ENCODE peak calls at places on chromosomes 4 and X, in six cellular contexts. U is endodermal cell, N is fibroblast of the aortic adventitia, F is pancreas, A is RWPE1, W is mesothelial cell of epicardium. Q is an unnamed sample.

GRCh38 chr4:96913437-96914075 is 1073.7 kb downstream of the PDHA2 start:
- DNase-seq in U (no peak), N (no peak), F (no peak), A (no peak), W (no peak), Q (peak)

GRCh38 chrX:107324493-107325310 is 118.3 kb downstream of the DNAAF6 start:
- DNase-seq in U (peak), N (peak), F (peak), A (peak), W (peak), Q (peak)

GRCh38 chr4:48546336-48546735 is 56.3 kb downstream of the ZAR1 start:
- DNase-seq in U (peak), N (peak), F (no peak), A (peak), W (no peak), Q (peak)

GRCh38 chr4:95044204-95044848 is 286.6 kb downstream of the BMPR1B start:
- DNase-seq in U (no peak), N (no peak), F (no peak), A (no peak), W (no peak), Q (no peak)

GRCh38 chr4:7140692-7141069 is 51.7 kb upstream of the SORCS2 start:
- DNase-seq in U (no peak), N (no peak), F (no peak), A (no peak), W (no peak), Q (no peak)

GRCh38 chrX:136933617-136934145 is 53.2 kb upstream of the RBMX start:
- DNase-seq in U (no peak), N (no peak), F (no peak), A (no peak), W (no peak), Q (no peak)

GRCh38 chrX:9071031-9071650 is 37.2 kb upstream of the FAM9B start:
- DNase-seq in U (no peak), N (peak), F (no peak), A (no peak), W (no peak), Q (no peak)

GRCh38 chrX:15855562-15856256 is 1.1 kb upstream of the AP1S2 start:
- DNase-seq in U (no peak), N (no peak), F (no peak), A (no peak), W (no peak), Q (peak)

GRCh38 chr4:11424000-11424399 is 4.7 kb downstream of the HS3ST1 start:
- DNase-seq in U (peak), N (peak), F (no peak), A (peak), W (no peak), Q (no peak)

GRCh38 chr4:138241281-138242075 is 671 bp downstream of the SLC7A11 start:
- DNase-seq in U (peak), N (peak), F (peak), A (peak), W (no peak), Q (no peak)

DNA sequence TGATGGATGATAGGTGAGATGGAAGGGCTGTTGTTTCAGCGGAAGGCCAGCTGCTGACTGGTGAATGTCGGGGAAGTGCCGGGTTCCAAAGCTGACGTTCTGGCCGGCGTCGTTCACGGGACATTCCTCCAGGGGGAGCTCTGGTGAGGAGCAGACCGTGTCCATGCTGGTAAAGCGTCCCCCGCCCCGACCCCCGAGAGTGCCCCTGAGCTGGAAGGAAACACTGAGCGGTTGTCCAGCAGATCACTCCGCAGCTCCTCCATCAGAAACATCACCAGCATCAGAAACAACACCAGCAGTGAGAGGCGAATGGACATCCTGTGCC is 18.6 kb upstream of the ADRA2C start:
- DNase-seq in U (peak), N (no peak), F (no peak), A (no peak), W (no peak), Q (no peak)
- TF ChIP-seq CTCF in U (peak), N (peak), F (no peak), A (no peak), W (peak), Q (peak)

DNA sequence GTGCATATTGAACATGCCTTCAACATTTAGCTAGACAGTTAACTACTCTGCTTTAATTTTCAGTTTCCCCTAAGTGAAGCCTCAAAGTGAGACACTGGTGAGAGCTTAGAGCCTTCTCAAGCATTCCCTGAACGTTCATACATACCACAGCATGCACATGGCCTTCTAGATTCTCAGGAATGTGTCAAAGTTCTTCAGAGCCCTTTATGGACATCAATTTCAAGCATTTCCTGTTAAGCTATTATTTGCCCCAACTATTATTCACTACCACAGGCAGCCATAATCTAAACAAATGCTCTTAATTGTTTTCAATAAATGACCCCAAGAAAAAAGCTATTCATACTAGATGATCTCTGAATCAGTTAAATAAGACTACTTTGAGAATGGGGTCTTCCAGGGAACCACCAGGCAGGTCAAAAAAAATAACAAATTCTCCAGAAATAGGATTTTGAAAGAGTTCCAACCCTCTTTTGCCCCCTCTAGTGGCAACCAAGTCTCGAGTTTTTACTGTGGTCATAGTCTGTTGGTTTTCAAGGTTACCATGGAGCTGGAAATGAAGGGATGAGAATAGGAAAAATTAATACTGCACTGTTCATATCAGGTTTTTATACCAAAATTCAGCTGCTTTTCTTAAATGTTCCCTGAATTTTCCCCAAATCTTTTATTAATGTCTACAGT is 235.4 kb downstream of the RAB28 start:
- DNase-seq in U (no peak), N (peak), F (no peak), A (no peak), W (no peak), Q (no peak)
- TF ChIP-seq CTCF in U (peak), N (peak), F (no peak), A (no peak), W (peak), Q (no peak)

GRCh38 chrX:7852166-7852565 is 9.2 kb downstream of the VCX start:
- DNase-seq in U (no peak), N (no peak), F (no peak), A (no peak), W (no peak), Q (no peak)
- TF ChIP-seq CTCF in U (peak), N (no peak), F (no peak), A (no peak), W (no peak), Q (no peak)

GRCh38 chrX:13764765-13765164 is 30.2 kb downstream of the OFD1 start:
- DNase-seq in U (peak), N (no peak), F (no peak), A (no peak), W (no peak), Q (peak)
- TF ChIP-seq CTCF in U (peak), N (peak), F (peak), A (no peak), W (no peak), Q (peak)

GRCh38 chrX:40543661-40544328 is 37.0 kb upstream of the ATP6AP2 start:
- DNase-seq in U (no peak), N (peak), F (no peak), A (no peak), W (no peak), Q (no peak)
- TF ChIP-seq CTCF in U (peak), N (peak), F (peak), A (peak), W (peak), Q (peak)

GRCh38 chrX:154029439-154029838 is 9.7 kb upstream of the IRAK1 start:
- DNase-seq in U (peak), N (no peak), F (no peak), A (no peak), W (no peak), Q (no peak)
- TF ChIP-seq CTCF in U (peak), N (no peak), F (no peak), A (no peak), W (no peak), Q (no peak)

DNA sequence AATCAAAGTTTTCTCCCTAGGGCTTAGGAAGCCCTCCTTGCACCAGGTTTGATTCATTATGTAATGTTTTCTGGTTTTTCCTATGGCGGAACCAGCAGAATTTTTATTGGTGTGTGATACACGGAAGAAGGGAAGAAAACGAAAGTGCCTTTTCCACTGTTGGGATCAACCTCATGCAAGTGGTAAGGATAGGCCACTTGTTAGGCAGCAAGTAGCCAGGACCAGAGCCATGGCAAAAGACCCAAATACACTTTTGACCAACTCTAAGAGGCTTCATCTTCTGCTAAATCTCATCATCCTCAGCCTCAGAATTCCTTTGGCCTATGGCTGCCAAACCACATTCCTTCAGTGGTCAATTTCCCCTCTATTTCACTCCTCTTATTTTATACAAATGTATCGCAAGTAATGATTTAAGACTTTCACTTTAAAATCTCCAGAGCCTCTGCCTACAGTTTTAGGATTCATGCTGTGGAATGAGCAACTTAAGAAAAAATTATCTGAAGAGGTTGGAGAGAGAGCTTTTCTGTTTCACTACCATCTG is 21.2 kb downstream of the PPAT start:
- DNase-seq in U (no peak), N (peak), F (no peak), A (no peak), W (no peak), Q (no peak)
- TF ChIP-seq CTCF in U (no peak), N (no peak), F (no peak), A (no peak), W (no peak), Q (no peak)

GRCh38 chr4:179569549-179569948 is 2127.3 kb upstream of the AGA start:
- DNase-seq in U (no peak), N (no peak), F (no peak), A (no peak), W (no peak), Q (no peak)
- TF ChIP-seq CTCF in U (no peak), N (no peak), F (no peak), A (no peak), W (no peak), Q (no peak)

Q was measured in dorsolateral prefrontal cortex.